ENCODE peak calls at places on chromosome 5, in nine cellular contexts. One of them, this sample, is unnamed.
A peak's percentile ranks its signal among the peaks of the same experiment; 100 is the strongest.

GRCh38 chr5:51378778-51379652 is 4.2 kb upstream of the ISL1 start:
- DNase-seq in AG10803: no peak
- DNase-seq in astrocyte: peak; percentile 4
- DNase-seq in endothelial cell: peak; percentile 25
- DNase-seq in omental fat pad: no peak
- DNase-seq in tibial nerve: no peak
- DNase-seq in AG09319: no peak
- DNase-seq in brain microvascular endothelial cell: no peak
- DNase-seq in GM10248: no peak
- DNase-seq in this sample: no peak

GRCh38 chr5:21810737-21811316 is 1042.3 kb downstream of the CDH12 start:
- DNase-seq in brain microvascular endothelial cell: no peak
- DNase-seq in endothelial cell: no peak
- DNase-seq in GM10248: no peak
- DNase-seq in astrocyte: peak; percentile 22
- DNase-seq in omental fat pad: no peak
- DNase-seq in tibial nerve: no peak
- DNase-seq in AG09319: no peak
- DNase-seq in AG10803: peak; percentile 17
- DNase-seq in this sample: no peak

GRCh38 chr5:141815796-141816180 is 62.4 kb downstream of the PCDH1 start:
- DNase-seq in GM10248: no peak
- DNase-seq in brain microvascular endothelial cell: no peak
- DNase-seq in tibial nerve: no peak
- DNase-seq in AG09319: no peak
- DNase-seq in endothelial cell: no peak
- DNase-seq in astrocyte: no peak
- DNase-seq in AG10803: no peak
- DNase-seq in omental fat pad: no peak
- DNase-seq in this sample: no peak

GRCh38 chr5:71732011-71732410 is 12.9 kb downstream of the CARTPT start:
- DNase-seq in AG09319: no peak
- DNase-seq in AG10803: no peak
- DNase-seq in astrocyte: no peak
- DNase-seq in brain microvascular endothelial cell: no peak
- DNase-seq in omental fat pad: no peak
- DNase-seq in endothelial cell: no peak
- DNase-seq in GM10248: no peak
- DNase-seq in tibial nerve: no peak
- DNase-seq in this sample: no peak

GRCh38 chr5:110043025-110043424 is 353.3 kb downstream of the MAN2A1 start:
- DNase-seq in astrocyte: no peak
- DNase-seq in GM10248: no peak
- DNase-seq in AG09319: no peak
- DNase-seq in endothelial cell: no peak
- DNase-seq in omental fat pad: no peak
- DNase-seq in brain microvascular endothelial cell: no peak
- DNase-seq in AG10803: no peak
- DNase-seq in tibial nerve: no peak
- DNase-seq in this sample: no peak

GRCh38 chr5:148848378-148849031 is 22.1 kb downstream of the ADRB2 start:
- DNase-seq in GM10248: no peak
- DNase-seq in endothelial cell: no peak
- DNase-seq in AG10803: no peak
- DNase-seq in omental fat pad: no peak
- DNase-seq in tibial nerve: no peak
- DNase-seq in AG09319: no peak
- DNase-seq in brain microvascular endothelial cell: no peak
- DNase-seq in astrocyte: no peak
- DNase-seq in this sample: no peak

GRCh38 chr5:133751846-133752245 is 139.5 kb upstream of the FSTL4 start:
- DNase-seq in GM10248: no peak
- DNase-seq in astrocyte: no peak
- DNase-seq in endothelial cell: no peak
- DNase-seq in AG10803: no peak
- DNase-seq in AG09319: no peak
- DNase-seq in brain microvascular endothelial cell: no peak
- DNase-seq in omental fat pad: no peak
- DNase-seq in tibial nerve: no peak
- DNase-seq in this sample: no peak

GRCh38 chr5:108459661-108460170 is 77.8 kb upstream of the FBXL17 start:
- DNase-seq in AG10803: no peak
- DNase-seq in omental fat pad: no peak
- DNase-seq in brain microvascular endothelial cell: no peak
- DNase-seq in tibial nerve: no peak
- DNase-seq in GM10248: no peak
- DNase-seq in AG09319: no peak
- DNase-seq in endothelial cell: no peak
- DNase-seq in astrocyte: no peak
- DNase-seq in this sample: no peak

GRCh38 chr5:139816566-139816965 is 21.0 kb downstream of the PSD2 start:
- DNase-seq in GM10248: no peak
- DNase-seq in astrocyte: no peak
- DNase-seq in omental fat pad: no peak
- DNase-seq in AG10803: no peak
- DNase-seq in brain microvascular endothelial cell: no peak
- DNase-seq in endothelial cell: no peak
- DNase-seq in AG09319: no peak
- DNase-seq in tibial nerve: no peak
- DNase-seq in this sample: no peak

GRCh38 chr5:76818844-76819831 is at the start of gene F2RL1:
- DNase-seq in AG10803: no peak
- DNase-seq in endothelial cell: peak; percentile 77
- DNase-seq in tibial nerve: no peak
- DNase-seq in GM10248: no peak
- DNase-seq in astrocyte: peak; percentile 82
- DNase-seq in AG09319: no peak
- DNase-seq in brain microvascular endothelial cell: peak; percentile 88
- DNase-seq in omental fat pad: peak; percentile 35
- DNase-seq in this sample: peak; percentile 54

GRCh38 chr5:82347213-82347947 is 69.2 kb upstream of the RPS23 start:
- DNase-seq in AG10803: peak; percentile 92
- DNase-seq in endothelial cell: no peak
- DNase-seq in astrocyte: peak; percentile 94
- DNase-seq in GM10248: no peak
- DNase-seq in tibial nerve: no peak
- DNase-seq in omental fat pad: no peak
- DNase-seq in brain microvascular endothelial cell: peak; percentile 85
- DNase-seq in AG09319: peak; percentile 83
- DNase-seq in this sample: no peak

GRCh38 chr5:103827976-103828375 is 265.4 kb upstream of the NUDT12 start:
- DNase-seq in endothelial cell: no peak
- DNase-seq in GM10248: no peak
- DNase-seq in AG09319: no peak
- DNase-seq in AG10803: no peak
- DNase-seq in tibial nerve: no peak
- DNase-seq in omental fat pad: no peak
- DNase-seq in astrocyte: no peak
- DNase-seq in brain microvascular endothelial cell: no peak
- DNase-seq in this sample: no peak

GRCh38 chr5:143878430-143878829 is 66.5 kb downstream of the HMHB1 start:
- DNase-seq in GM10248: no peak
- DNase-seq in tibial nerve: no peak
- DNase-seq in AG10803: no peak
- DNase-seq in AG09319: no peak
- DNase-seq in endothelial cell: no peak
- DNase-seq in omental fat pad: no peak
- DNase-seq in astrocyte: no peak
- DNase-seq in brain microvascular endothelial cell: no peak
- DNase-seq in this sample: no peak

GRCh38 chr5:55241756-55242155 is 8.3 kb upstream of the CCNO start:
- DNase-seq in AG09319: no peak
- DNase-seq in AG10803: no peak
- DNase-seq in brain microvascular endothelial cell: no peak
- DNase-seq in astrocyte: no peak
- DNase-seq in endothelial cell: no peak
- DNase-seq in omental fat pad: no peak
- DNase-seq in tibial nerve: no peak
- DNase-seq in GM10248: no peak
- DNase-seq in this sample: no peak

GRCh38 chr5:98402130-98402529 is 371.3 kb upstream of the RGMB start:
- DNase-seq in AG10803: no peak
- DNase-seq in GM10248: no peak
- DNase-seq in astrocyte: no peak
- DNase-seq in tibial nerve: no peak
- DNase-seq in omental fat pad: no peak
- DNase-seq in brain microvascular endothelial cell: no peak
- DNase-seq in endothelial cell: no peak
- DNase-seq in AG09319: no peak
- DNase-seq in this sample: no peak

GRCh38 chr5:85453026-85453349 is 1068.3 kb upstream of the EDIL3 start:
- DNase-seq in GM10248: no peak
- DNase-seq in endothelial cell: no peak
- DNase-seq in astrocyte: no peak
- DNase-seq in AG09319: no peak
- DNase-seq in tibial nerve: no peak
- DNase-seq in AG10803: no peak
- DNase-seq in omental fat pad: no peak
- DNase-seq in brain microvascular endothelial cell: no peak
- DNase-seq in this sample: no peak

GRCh38 chr5:171418982-171419662 is at the start of gene FGF18:
- DNase-seq in astrocyte: peak; percentile 65
- DNase-seq in tibial nerve: no peak
- DNase-seq in AG10803: peak; percentile 28
- DNase-seq in endothelial cell: peak; percentile 49
- DNase-seq in GM10248: peak; percentile 65
- DNase-seq in brain microvascular endothelial cell: peak; percentile 55
- DNase-seq in omental fat pad: no peak
- DNase-seq in AG09319: peak; percentile 46
- DNase-seq in this sample: peak; percentile 78

GRCh38 chr5:111755942-111756353 is 1.0 kb downstream of the NREP start:
- DNase-seq in GM10248: no peak
- DNase-seq in AG10803: peak; percentile 70
- DNase-seq in AG09319: no peak
- DNase-seq in tibial nerve: no peak
- DNase-seq in endothelial cell: no peak
- DNase-seq in astrocyte: no peak
- DNase-seq in brain microvascular endothelial cell: no peak
- DNase-seq in omental fat pad: no peak
- DNase-seq in this sample: no peak

GRCh38 chr5:19240150-19240549 is 747.9 kb downstream of the CDH18 start:
- DNase-seq in GM10248: no peak
- DNase-seq in brain microvascular endothelial cell: no peak
- DNase-seq in omental fat pad: no peak
- DNase-seq in AG10803: no peak
- DNase-seq in tibial nerve: no peak
- DNase-seq in endothelial cell: no peak
- DNase-seq in AG09319: no peak
- DNase-seq in astrocyte: peak; percentile 73
- DNase-seq in this sample: no peak

GRCh38 chr5:174082286-174082685 is 36.8 kb downstream of the NSG2 start:
- DNase-seq in tibial nerve: no peak
- DNase-seq in brain microvascular endothelial cell: no peak
- DNase-seq in AG09319: no peak
- DNase-seq in GM10248: no peak
- DNase-seq in AG10803: no peak
- DNase-seq in omental fat pad: no peak
- DNase-seq in astrocyte: peak; percentile 21
- DNase-seq in endothelial cell: no peak
- DNase-seq in this sample: no peak
- TF ChIP-seq CTCF in tibial nerve: no peak
- TF ChIP-seq CTCF in brain microvascular endothelial cell: no peak
- TF ChIP-seq CTCF in AG09319: no peak
- TF ChIP-seq CTCF in GM10248: no peak
- TF ChIP-seq CTCF in AG10803: no peak
- TF ChIP-seq CTCF in omental fat pad: no peak
- TF ChIP-seq CTCF in astrocyte: no peak
- TF ChIP-seq CTCF in endothelial cell: no peak
- TF ChIP-seq CTCF in this sample: no peak

GRCh38 chr5:167555771-167556170 is 735.7 kb upstream of the WWC1 start:
- DNase-seq in omental fat pad: no peak
- DNase-seq in endothelial cell: no peak
- DNase-seq in brain microvascular endothelial cell: no peak
- DNase-seq in AG10803: no peak
- DNase-seq in tibial nerve: no peak
- DNase-seq in GM10248: no peak
- DNase-seq in AG09319: no peak
- DNase-seq in astrocyte: no peak
- DNase-seq in this sample: no peak
- TF ChIP-seq CTCF in omental fat pad: no peak
- TF ChIP-seq CTCF in endothelial cell: no peak
- TF ChIP-seq CTCF in brain microvascular endothelial cell: no peak
- TF ChIP-seq CTCF in AG10803: peak; percentile 19
- TF ChIP-seq CTCF in tibial nerve: no peak
- TF ChIP-seq CTCF in GM10248: no peak
- TF ChIP-seq CTCF in AG09319: no peak
- TF ChIP-seq CTCF in astrocyte: peak; percentile 17
- TF ChIP-seq CTCF in this sample: no peak

GRCh38 chr5:159215886-159216285 is 6.5 kb upstream of the RNF145 start:
- DNase-seq in brain microvascular endothelial cell: no peak
- DNase-seq in endothelial cell: no peak
- DNase-seq in astrocyte: no peak
- DNase-seq in AG09319: no peak
- DNase-seq in AG10803: no peak
- DNase-seq in tibial nerve: no peak
- DNase-seq in GM10248: no peak
- DNase-seq in omental fat pad: no peak
- DNase-seq in this sample: no peak

GRCh38 chr5:159218595-159219023 is 9.3 kb upstream of the RNF145 start:
- DNase-seq in AG10803: peak; percentile 58
- DNase-seq in brain microvascular endothelial cell: no peak
- DNase-seq in AG09319: peak; percentile 41
- DNase-seq in endothelial cell: no peak
- DNase-seq in astrocyte: peak; percentile 14
- DNase-seq in tibial nerve: no peak
- DNase-seq in GM10248: no peak
- DNase-seq in omental fat pad: no peak
- DNase-seq in this sample: no peak

GRCh38 chr5:159217236-159217635 is 7.9 kb upstream of the RNF145 start:
- DNase-seq in astrocyte: no peak
- DNase-seq in tibial nerve: no peak
- DNase-seq in omental fat pad: no peak
- DNase-seq in GM10248: no peak
- DNase-seq in AG10803: no peak
- DNase-seq in endothelial cell: no peak
- DNase-seq in brain microvascular endothelial cell: no peak
- DNase-seq in AG09319: no peak
- DNase-seq in this sample: no peak

GRCh38 chr5:159214486-159215271 is 5.3 kb upstream of the RNF145 start:
- DNase-seq in GM10248: no peak
- DNase-seq in astrocyte: no peak
- DNase-seq in AG10803: no peak
- DNase-seq in AG09319: no peak
- DNase-seq in endothelial cell: no peak
- DNase-seq in brain microvascular endothelial cell: no peak
- DNase-seq in tibial nerve: no peak
- DNase-seq in omental fat pad: no peak
- DNase-seq in this sample: no peak

GRCh38 chr5:159216454-159216853 is 7.1 kb upstream of the RNF145 start:
- DNase-seq in brain microvascular endothelial cell: no peak
- DNase-seq in AG10803: no peak
- DNase-seq in astrocyte: no peak
- DNase-seq in omental fat pad: no peak
- DNase-seq in tibial nerve: no peak
- DNase-seq in GM10248: no peak
- DNase-seq in endothelial cell: no peak
- DNase-seq in AG09319: no peak
- DNase-seq in this sample: no peak
- TF ChIP-seq CTCF in brain microvascular endothelial cell: no peak
- TF ChIP-seq CTCF in AG10803: no peak
- TF ChIP-seq CTCF in astrocyte: no peak
- TF ChIP-seq CTCF in omental fat pad: no peak
- TF ChIP-seq CTCF in tibial nerve: no peak
- TF ChIP-seq CTCF in GM10248: no peak
- TF ChIP-seq CTCF in endothelial cell: no peak
- TF ChIP-seq CTCF in AG09319: no peak
- TF ChIP-seq CTCF in this sample: no peak

GRCh38 chr5:135883441-135883840 is 12.2 kb downstream of the IL9 start:
- DNase-seq in astrocyte: no peak
- DNase-seq in tibial nerve: no peak
- DNase-seq in AG10803: no peak
- DNase-seq in AG09319: no peak
- DNase-seq in GM10248: peak; percentile 32
- DNase-seq in omental fat pad: no peak
- DNase-seq in endothelial cell: peak; percentile 16
- DNase-seq in brain microvascular endothelial cell: no peak
- DNase-seq in this sample: no peak
- TF ChIP-seq CTCF in astrocyte: no peak
- TF ChIP-seq CTCF in tibial nerve: no peak
- TF ChIP-seq CTCF in AG10803: peak; percentile 21
- TF ChIP-seq CTCF in AG09319: no peak
- TF ChIP-seq CTCF in GM10248: peak; percentile 29
- TF ChIP-seq CTCF in omental fat pad: no peak
- TF ChIP-seq CTCF in endothelial cell: no peak
- TF ChIP-seq CTCF in brain microvascular endothelial cell: peak; percentile 53
- TF ChIP-seq CTCF in this sample: peak; percentile 17

This sample was measured in GM13976.